ENCODE peak calls at places on chromosomes 7 and 10, in eight cellular contexts. C is occipital lobe; Y is activated effector memory CD4-positive, alpha-beta T cell treated with Interleukin-2 at 50 U/mL for 16 hours; N is A673; F is T-cell; Z is mucosa of gallbladder; H is GOT3; E is A172. O is an unnamed sample.

GRCh38 chr7:388461-388960 is 98.5 kb downstream of the FOXL3 start:
- DNase-seq in C (no peak), Y (no peak), N (no peak), F (no peak), Z (no peak), H (no peak), E (no peak), O (no peak)

GRCh38 chr7:26743205-26743604 is 121.2 kb downstream of the SKAP2 start:
- DNase-seq in C (no peak), Y (no peak), N (no peak), F (no peak), Z (no peak), H (no peak), E (no peak), O (no peak)

GRCh38 chr10:121501796-121502195 is 96.4 kb downstream of the FGFR2 start:
- DNase-seq in C (no peak), Y (no peak), N (no peak), F (no peak), Z (no peak), H (no peak), E (no peak), O (no peak)

GRCh38 chr7:82410461-82410860 is 33.1 kb downstream of the CACNA2D1 start:
- DNase-seq in C (peak; percentile 38), Y (no peak), N (no peak), F (no peak), Z (no peak), H (no peak), E (no peak), O (peak; percentile 82)

GRCh38 chr7:140044251-140044650 is 18.5 kb downstream of the PARP12 start:
- DNase-seq in C (no peak), Y (no peak), N (no peak), F (no peak), Z (no peak), H (no peak), E (no peak), O (no peak)

GRCh38 chr7:155767562-155768437 is 44.5 kb downstream of the SHH start:
- DNase-seq in C (no peak), Y (no peak), N (no peak), F (no peak), Z (no peak), H (no peak), E (no peak), O (no peak)

GRCh38 chr10:47379901-47380300 is 4.2 kb downstream of the ZNF488 start:
- DNase-seq in C (peak; percentile 48), Y (no peak), N (no peak), F (no peak), Z (peak; percentile 8), H (no peak), E (no peak), O (no peak)

GRCh38 chr10:70694410-70695179 is 22.3 kb downstream of the ADAMTS14 start:
- DNase-seq in C (no peak), Y (no peak), N (no peak), F (no peak), Z (peak; percentile 34), H (no peak), E (no peak), O (no peak)

GRCh38 chr7:2668401-2668800 is 19.6 kb upstream of the AMZ1 start:
- DNase-seq in C (no peak), Y (no peak), N (no peak), F (no peak), Z (no peak), H (no peak), E (peak; percentile 80), O (no peak)

GRCh38 chr7:155669717-155670505 is 25.4 kb downstream of the RBM33 start:
- DNase-seq in C (no peak), Y (no peak), N (no peak), F (no peak), Z (no peak), H (no peak), E (no peak), O (no peak)

GRCh38 chr10:72263613-72264241 is 10.0 kb upstream of the DDIT4 start:
- DNase-seq in C (no peak), Y (peak; percentile 24), N (no peak), F (peak; percentile 51), Z (peak; percentile 68), H (no peak), E (peak; percentile 36), O (peak; percentile 47)

GRCh38 chr7:1555046-1555812 is 776 bp downstream of the TMEM184A start:
- DNase-seq in C (no peak), Y (no peak), N (no peak), F (no peak), Z (peak; percentile 86), H (no peak), E (peak; percentile 99), O (no peak)